ENCODE peak calls at places on chromosomes 3 and 15, in four cellular contexts. X, B, Q and A are unnamed samples.

GRCh38 chr3:25654576-25654975 is 10.1 kb downstream of the TOP2B start:
- DNase-seq in X (no peak), B (no peak), Q (no peak), A (no peak)

GRCh38 chr3:1227111-1227510 is 134.3 kb downstream of the CNTN6 start:
- DNase-seq in X (no peak), B (no peak), Q (no peak), A (no peak)

GRCh38 chr3:148319161-148319915 is 378.4 kb upstream of the AGTR1 start:
- DNase-seq in X (no peak), B (no peak), Q (no peak), A (no peak)

GRCh38 chr15:95174880-95175279 is 943.5 kb downstream of the MCTP2 start:
- DNase-seq in X (no peak), B (no peak), Q (no peak), A (no peak)

GRCh38 chr3:30167511-30168135 is 438.8 kb upstream of the TGFBR2 start:
- DNase-seq in X (no peak), B (no peak), Q (no peak), A (no peak)

GRCh38 chr3:69866988-69867720 is 127.9 kb downstream of the MITF start:
- DNase-seq in X (no peak), B (no peak), Q (no peak), A (no peak)

GRCh38 chr15:60563539-60564404 is 84.8 kb upstream of the ICE2 start:
- DNase-seq in X (no peak), B (no peak), Q (no peak), A (no peak)

GRCh38 chr3:87127286-87127685 is 99.8 kb upstream of the CHMP2B start:
- DNase-seq in X (no peak), B (no peak), Q (no peak), A (no peak)

GRCh38 chr15:79682285-79682684 is 214.5 kb downstream of the MTHFS start:
- DNase-seq in X (no peak), B (no peak), Q (no peak), A (no peak)

GRCh38 chr3:45915518-45916231 is 27.6 kb upstream of the CXCR6 start:
- DNase-seq in X (no peak), B (no peak), Q (no peak), A (no peak)

GRCh38 chr3:128803307-128803706 is 76.1 kb upstream of the ACAD9 start:
- DNase-seq in X (no peak), B (no peak), Q (no peak), A (no peak)
- H3K4me3 ChIP-seq in X (no peak overlapping the region), B (no peak overlapping the region), Q (no peak overlapping the region), A (no peak overlapping the region)

GRCh38 chr3:186648851-186649250 is 8.7 kb downstream of the FETUB start:
- DNase-seq in X (no peak), B (no peak), Q (no peak), A (no peak)

GRCh38 chr3:186651678-186652215 is 11.5 kb downstream of the FETUB start:
- DNase-seq in X (no peak), B (no peak), Q (no peak), A (no peak)

GRCh38 chr3:186653079-186653710 is 12.6 kb upstream of the HRG start:
- DNase-seq in X (no peak), B (no peak), Q (no peak), A (no peak)

DNA sequence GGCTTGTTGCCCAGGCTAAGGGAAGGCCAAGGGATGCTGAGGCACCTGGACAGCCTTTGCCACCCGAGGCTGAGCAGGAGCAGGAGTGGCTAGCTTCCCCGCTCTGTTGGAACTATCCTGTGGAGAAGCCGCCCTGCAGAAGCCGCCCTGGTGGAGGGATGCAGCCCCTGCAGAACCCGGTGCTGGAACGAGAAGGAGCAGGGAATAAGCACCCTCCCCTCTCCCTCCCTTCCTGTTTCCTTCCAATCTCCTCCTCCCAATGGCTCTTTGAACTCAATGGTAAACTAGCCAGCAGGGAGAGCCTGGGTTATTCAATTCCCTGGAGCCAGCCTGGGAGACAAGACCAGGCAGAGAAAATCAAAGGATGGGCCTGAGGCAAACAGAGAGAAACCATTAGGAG is 11.8 kb upstream of the HRG start:
- DNase-seq in X (no peak), B (no peak), Q (peak; percentile 55), A (no peak)
- TF ChIP-seq CTCF in X (no peak), B (no peak), Q (no peak), A (no peak)

DNA sequence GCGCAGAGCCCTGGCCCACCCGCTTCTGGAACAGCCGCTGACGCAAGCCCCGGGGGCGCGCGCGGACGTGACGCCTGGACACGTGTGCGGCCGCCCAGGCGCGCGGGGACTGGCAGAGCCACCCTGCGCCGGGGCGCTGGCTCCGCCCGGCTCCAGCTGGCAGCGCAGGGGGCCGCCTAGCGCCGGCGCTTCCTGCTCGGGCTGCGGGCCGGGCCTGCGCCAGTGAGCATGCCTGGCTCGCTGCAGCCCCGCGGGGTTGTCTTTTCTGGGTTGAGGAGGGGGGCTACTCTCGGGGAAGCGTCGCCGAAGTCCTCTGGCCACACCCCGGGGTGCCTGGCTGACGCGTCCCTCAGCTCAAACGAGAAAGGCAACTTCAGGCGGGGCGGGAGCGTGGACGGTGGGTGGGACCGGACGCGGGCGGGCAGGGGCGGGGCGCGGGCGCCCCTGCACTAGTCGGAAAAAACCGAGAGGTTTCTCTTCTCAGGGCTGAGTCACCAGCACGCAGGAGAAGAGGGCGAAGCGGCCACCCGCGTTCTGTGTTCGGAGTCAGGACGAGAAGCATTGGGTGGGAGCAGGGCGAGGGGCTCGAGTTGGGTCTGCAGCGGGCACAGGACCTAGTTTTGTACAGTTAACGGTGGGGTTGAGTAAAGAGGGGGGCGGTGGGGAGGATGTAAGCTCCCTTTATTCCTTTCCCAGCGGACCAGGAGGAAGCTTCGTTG is at the start of gene SIAH2:
- DNase-seq in X (peak; percentile 73), B (peak; percentile 85), Q (peak; percentile 96), A (peak; percentile 86)
- TF ChIP-seq POLR2A in X (no peak), B (peak; percentile 87), Q (peak; percentile 98), A (peak; percentile 54)

GRCh38 chr15:67915374-67916050 is 75.7 kb upstream of the RNU6-1 start:
- DNase-seq in X (no peak), B (peak; percentile 70), Q (peak; percentile 92), A (peak; percentile 27)

GRCh38 chr15:67908756-67909155 is 68.9 kb upstream of the RNU6-1 start:
- DNase-seq in X (no peak), B (no peak), Q (no peak), A (no peak)

GRCh38 chr15:67914028-67914427 is 74.2 kb upstream of the RNU6-1 start:
- DNase-seq in X (no peak), B (no peak), Q (no peak), A (no peak)

GRCh38 chr15:67914537-67915373 is 74.9 kb upstream of the RNU6-1 start:
- DNase-seq in X (no peak), B (peak; percentile 81), Q (peak; percentile 82), A (no peak)

GRCh38 chr15:67911727-67912126 is 71.9 kb upstream of the RNU6-1 start:
- DNase-seq in X (no peak), B (no peak), Q (no peak), A (no peak)
- H3K4me3 ChIP-seq in X (no peak overlapping the region), B (no peak overlapping the region), Q (no peak overlapping the region), A (no peak overlapping the region)

GRCh38 chr15:67838789-67839332 is 984 bp downstream of the RNU6-1 start:
- DNase-seq in X (no peak), B (peak; percentile 69), Q (peak; percentile 78), A (no peak)
- TF ChIP-seq CTCF in X (no peak), B (peak; percentile 17), Q (peak; percentile 22), A (no peak)

GRCh38 chr3:171776411-171776810 is 33.9 kb downstream of the PLD1 start:
- DNase-seq in X (no peak), B (no peak), Q (no peak), A (no peak)

GRCh38 chr3:171775943-171776342 is 34.3 kb downstream of the PLD1 start:
- DNase-seq in X (no peak), B (no peak), Q (no peak), A (no peak)

GRCh38 chr3:171777608-171777995 is 32.7 kb downstream of the PLD1 start:
- DNase-seq in X (no peak), B (no peak), Q (no peak), A (no peak)

GRCh38 chr3:171778493-171778892 is 31.8 kb downstream of the PLD1 start:
- DNase-seq in X (no peak), B (no peak), Q (no peak), A (no peak)

GRCh38 chr3:171776839-171777607 is 33.3 kb downstream of the PLD1 start:
- DNase-seq in X (no peak), B (no peak), Q (no peak), A (no peak)
- TF ChIP-seq POLR2A in X (no peak), B (no peak), Q (no peak), A (no peak)

GRCh38 chr15:81301385-81301784 is 22.6 kb downstream of the STARD5 start:
- DNase-seq in X (no peak), B (no peak), Q (no peak), A (no peak)
- H3K4me3 ChIP-seq in X (no peak overlapping the region), B (no peak overlapping the region), Q (no peak overlapping the region), A (no peak overlapping the region)

GRCh38 chr3:27357665-27358258 is 11.4 kb downstream of the NEK10 start:
- DNase-seq in X (no peak), B (no peak), Q (peak; percentile 67), A (no peak)
- TF ChIP-seq CTCF in X (peak; percentile 58), B (peak; percentile 32), Q (peak; percentile 48), A (peak; percentile 10)